ENCODE peak calls at places on chromosome 4, in six cellular contexts. J is Peyer's patch, P is heart right ventricle, D is endothelial cell of umbilical vein, E is tibial artery, Q is kidney. X is an unnamed sample.

GRCh38 chr4:139152249-139152648 is 24.8 kb downstream of the ELF2 start:
- DNase-seq in P (no peak), Q (no peak), D (no peak), E (no peak), J (no peak), X (no peak)

GRCh38 chr4:59553063-59553738 is 1646.9 kb upstream of the ADGRL3 start:
- DNase-seq in E (no peak), Q (no peak), J (no peak), D (peak; percentile 1), P (no peak), X (no peak)

GRCh38 chr4:188647820-188648380 is 508.7 kb downstream of the TRIML1 start:
- DNase-seq in P (no peak), J (no peak), E (no peak), D (no peak), Q (no peak), X (no peak)

GRCh38 chr4:6259886-6260285 is 9.8 kb upstream of the WFS1 start:
- DNase-seq in J (no peak), E (no peak), D (no peak), Q (peak; percentile 30), P (no peak), X (no peak)

GRCh38 chr4:168574581-168575295 is 77.9 kb downstream of the PALLD start:
- DNase-seq in E (no peak), J (no peak), D (peak; percentile 28), P (no peak), Q (no peak), X (no peak)

GRCh38 chr4:99507762-99508161 is 3.1 kb upstream of the C4orf17 start:
- DNase-seq in E (no peak), D (no peak), P (no peak), Q (no peak), J (no peak), X (no peak)

GRCh38 chr4:153464068-153464467 is 2.1 kb upstream of the TMEM131L start:
- DNase-seq in P (no peak), Q (no peak), J (no peak), D (peak; percentile 21), E (no peak), X (no peak)

GRCh38 chr4:76589402-76589801 is 154.4 kb downstream of the SHROOM3 start:
- DNase-seq in E (no peak), Q (no peak), D (no peak), J (no peak), P (no peak), X (no peak)

GRCh38 chr4:36235306-36235705 is 9.0 kb downstream of the ARAP2 start:
- DNase-seq in D (no peak), E (no peak), Q (no peak), J (peak; percentile 56), P (no peak), X (no peak)

GRCh38 chr4:183099537-183100297 is 660 bp downstream of the WWC2 start:
- DNase-seq in P (peak; percentile 36), E (peak; percentile 71), J (no peak), D (peak; percentile 38), Q (peak; percentile 84), X (peak; percentile 74)

DNA sequence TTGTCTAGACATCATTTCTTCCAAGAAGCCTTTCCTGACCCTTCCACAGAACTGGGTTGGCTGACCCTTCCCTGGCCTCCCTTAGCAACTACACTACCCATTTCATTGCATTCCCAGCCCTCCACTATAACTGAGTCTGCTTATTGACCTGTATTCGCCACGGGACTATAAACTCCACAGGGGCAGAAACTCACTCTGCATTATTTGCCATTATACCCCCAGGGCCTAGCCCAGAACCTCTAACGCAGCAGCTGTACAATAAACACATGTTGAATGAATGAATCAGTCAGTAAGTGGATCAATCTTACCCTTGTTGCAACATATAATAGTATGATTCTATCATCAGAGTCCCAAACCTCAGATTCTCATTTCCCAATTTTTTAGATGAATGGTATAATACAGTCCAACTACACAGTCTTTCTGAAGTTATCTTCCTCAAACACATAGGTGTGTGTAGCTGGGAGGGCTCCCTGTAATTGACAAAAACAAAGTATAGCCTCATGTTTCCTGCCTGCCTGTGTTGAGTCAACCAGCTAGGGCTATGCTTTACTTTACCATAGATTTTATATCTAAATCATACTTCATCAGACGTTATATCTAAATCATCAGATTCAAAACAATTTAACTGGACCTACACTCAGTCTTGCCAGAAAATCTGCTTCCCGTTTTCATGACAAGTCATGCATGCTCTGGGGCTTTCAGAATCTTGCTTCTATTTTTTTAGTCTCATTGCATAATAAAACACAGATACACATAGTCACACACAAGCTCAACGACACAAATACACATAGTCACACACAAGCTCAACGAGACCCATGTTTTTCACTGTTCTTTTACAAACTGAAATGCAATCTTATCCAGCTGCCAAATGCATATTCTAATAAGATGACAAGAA is 209.2 kb downstream of the CHIC2 start:
- DNase-seq in J (no peak), E (no peak), P (no peak), D (no peak), Q (no peak), X (peak; percentile 23)
- H3K27ac ChIP-seq in J (peak overlapping the region; percentile 32), E (no peak overlapping the region), P (no peak overlapping the region), D (no peak overlapping the region), Q (no peak overlapping the region), X (peak overlapping the region; percentile 50)

GRCh38 chr4:38858097-38858420 is 1.4 kb upstream of the TLR6 start:
- DNase-seq in Q (no peak), D (no peak), J (no peak), P (no peak), E (no peak), X (no peak)

GRCh38 chr4:38857354-38858096 is 908 bp upstream of the TLR6 start:
- DNase-seq in D (peak; percentile 76), Q (no peak), J (peak; percentile 81), P (peak; percentile 31), E (peak; percentile 74), X (peak; percentile 49)

GRCh38 chr4:38856046-38856445 is 571 bp downstream of the TLR6 start:
- DNase-seq in P (peak; percentile 11), D (no peak), Q (no peak), E (no peak), J (peak; percentile 65), X (no peak)

GRCh38 chr4:38856524-38857337 is at the start of gene TLR6:
- DNase-seq in Q (no peak), P (peak; percentile 53), D (peak; percentile 73), J (peak; percentile 91), E (no peak), X (no peak)

DNA sequence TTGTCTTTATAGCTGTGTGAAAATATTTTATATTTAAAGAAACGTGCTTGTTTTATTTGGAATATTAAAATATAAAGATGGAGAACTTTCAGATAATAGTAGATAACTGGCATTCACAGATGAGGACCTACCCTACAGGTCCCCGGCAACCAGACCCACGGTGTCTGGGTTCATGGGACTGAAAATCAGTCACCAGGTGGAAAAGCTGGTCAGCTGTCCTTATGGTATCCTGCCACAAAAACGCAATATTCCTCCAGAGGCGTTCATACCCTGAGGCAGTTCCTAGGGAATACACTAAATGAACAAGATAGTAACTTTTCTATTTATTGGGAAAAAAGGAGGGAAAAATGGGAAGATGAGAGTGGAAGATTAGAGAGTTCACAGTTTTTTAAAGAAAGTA is 1.2 kb downstream of the TLR6 start:
- DNase-seq in E (no peak), Q (no peak), J (no peak), D (no peak), P (no peak), X (no peak)
- H3K4me3 ChIP-seq in E (no peak overlapping the region), Q (no peak overlapping the region), J (peak overlapping the region; percentile 20), D (no peak overlapping the region), P (no peak overlapping the region), X (no peak overlapping the region)

GRCh38 chr4:2929469-2929868 is 33.7 kb downstream of the NOP14 start:
- DNase-seq in J (peak; percentile 44), E (peak; percentile 51), D (no peak), P (no peak), Q (peak; percentile 70), X (no peak)
- H3K27ac ChIP-seq in J (no peak overlapping the region), E (no peak overlapping the region), D (no peak overlapping the region), P (no peak overlapping the region), Q (peak overlapping the region; percentile 3), X (no peak overlapping the region)

GRCh38 chr4:123547818-123548200 is 151.2 kb downstream of the SPRY1 start:
- DNase-seq in E (no peak), P (no peak), J (no peak), Q (no peak), D (no peak), X (no peak)
- H3K4me3 ChIP-seq in E (no peak overlapping the region), P (no peak overlapping the region), J (no peak overlapping the region), Q (no peak overlapping the region), D (no peak overlapping the region), X (no peak overlapping the region)

DNA sequence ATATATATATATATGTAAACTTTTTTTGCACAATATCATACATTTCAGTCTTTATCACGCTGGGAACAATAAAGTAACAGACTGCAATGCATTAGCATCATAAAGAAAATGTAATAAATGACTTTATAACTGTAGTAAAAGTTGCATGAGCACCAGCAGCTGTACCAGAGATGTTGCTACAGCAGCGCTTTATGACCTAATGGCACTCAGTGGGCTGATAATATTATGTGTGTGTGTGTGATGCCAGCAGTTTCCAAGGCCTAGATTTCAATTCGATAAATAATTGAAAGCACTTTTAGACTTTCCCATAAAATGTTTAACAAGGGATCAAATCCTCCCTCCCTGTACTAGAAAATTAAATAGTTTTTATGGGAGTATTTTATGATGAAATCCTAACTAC is 367.5 kb upstream of the AGA start:
- DNase-seq in P (no peak), D (no peak), Q (no peak), E (no peak), J (peak; percentile 66), X (no peak)
- H3K27ac ChIP-seq in P (no peak overlapping the region), D (no peak overlapping the region), Q (no peak overlapping the region), E (no peak overlapping the region), J (no peak overlapping the region), X (no peak overlapping the region)